ENCODE peak calls at places on chromosome 7, in ten cellular contexts. I is activated T-helper 1 cell treated with Interleukin-2 at 50 U/mL for 16 hours; D is myocyte; T is activated CD8-positive, alpha-beta memory T cell treated with anti-CD3 and anti-CD28 coated beads for 24 hours; N is head of caudate nucleus; G is NCI-H1417 treated with DMSO at 0.1 percent for 48 hours; B is NCI-H1694; Q is bronchial epithelial cell; U is GM19239; A is GDM1. M is an unnamed sample.

GRCh38 chr7:153675141-153675540 is 377.1 kb upstream of the DPP6 start:
- DNase-seq in I (no peak), D (no peak), T (no peak), N (no peak), G (no peak), B (no peak), Q (no peak), U (no peak), A (no peak), M (no peak)

GRCh38 chr7:107667341-107667740 is 6.7 kb downstream of the SLC26A4 start:
- DNase-seq in I (no peak), D (no peak), T (no peak), N (no peak), G (no peak), B (no peak), Q (no peak), U (no peak), A (no peak), M (no peak)

GRCh38 chr7:121132940-121133339 is 144.4 kb downstream of the CPED1 start:
- DNase-seq in I (no peak), D (no peak), T (no peak), N (no peak), G (no peak), B (no peak), Q (no peak), U (no peak), A (no peak), M (no peak)

GRCh38 chr7:23018747-23019146 is 4.8 kb upstream of the HYCC1 start:
- DNase-seq in I (no peak), D (no peak), T (no peak), N (no peak), G (no peak), B (no peak), Q (peak; percentile 41), U (no peak), A (no peak), M (no peak)

GRCh38 chr7:110373514-110374258 is 717.2 kb upstream of the LRRN3 start:
- DNase-seq in I (no peak), D (no peak), T (no peak), N (no peak), G (no peak), B (peak; percentile 26), Q (peak; percentile 17), U (no peak), A (no peak), M (no peak)

GRCh38 chr7:71752171-71752935 is 620.4 kb downstream of the GALNT17 start:
- DNase-seq in I (peak; percentile 3), D (no peak), T (peak; percentile 64), N (peak; percentile 63), G (no peak), B (peak; percentile 4), Q (no peak), U (no peak), A (peak; percentile 22), M (peak; percentile 61)

GRCh38 chr7:2006231-2006771 is 226.4 kb downstream of the MAD1L1 start:
- DNase-seq in I (no peak), D (no peak), T (no peak), N (peak; percentile 1), G (no peak), B (no peak), Q (no peak), U (no peak), A (no peak), M (no peak)

GRCh38 chr7:73613954-73614735 is 10.2 kb downstream of the MLXIPL start:
- DNase-seq in I (no peak), D (no peak), T (no peak), N (no peak), G (no peak), B (no peak), Q (no peak), U (no peak), A (no peak), M (no peak)

GRCh38 chr7:107150375-107151073 is 18.3 kb upstream of the HBP1 start:
- DNase-seq in I (peak; percentile 51), D (peak; percentile 78), T (peak; percentile 87), N (no peak), G (peak; percentile 67), B (peak; percentile 93), Q (peak; percentile 53), U (no peak), A (peak; percentile 17), M (no peak)

GRCh38 chr7:131110294-131111080 is 217.2 kb upstream of the MKLN1 start:
- DNase-seq in I (no peak), D (peak; percentile 49), T (no peak), N (peak; percentile 42), G (no peak), B (no peak), Q (peak; percentile 27), U (no peak), A (no peak), M (no peak)

GRCh38 chr7:4210821-4211220 is 471.3 kb upstream of the FOXK1 start:
- DNase-seq in I (no peak), D (no peak), T (no peak), N (no peak), G (no peak), B (no peak), Q (no peak), U (no peak), A (no peak), M (no peak)

GRCh38 chr7:152395115-152395514 is 40.7 kb downstream of the KMT2C start:
- DNase-seq in I (no peak), D (no peak), T (no peak), N (no peak), G (no peak), B (no peak), Q (no peak), U (no peak), A (no peak), M (no peak)

GRCh38 chr7:55533050-55533728 is 39.1 kb downstream of the VOPP1 start:
- DNase-seq in I (peak; percentile 46), D (peak; percentile 96), T (peak; percentile 83), N (no peak), G (no peak), B (peak; percentile 38), Q (peak; percentile 74), U (peak; percentile 60), A (peak; percentile 78), M (no peak)

M was measured in iPS DF 6.9.